ENCODE peak calls at places on chromosomes 3 and 15, in nine cellular contexts. I is stimulated activated CD8-positive, alpha-beta memory T cell treated with anti-CD3 and anti-CD28 coated beads, Interleukin-7, amount 100 ng/mL, for 1 hour; X is body of pancreas; W is AG09319; S is NCI-H2029 treated with DMSO at 0.1 percent for 48 hours; H is H7; K is ELR; Z is activated CD8-positive, alpha-beta memory T cell treated with anti-CD3 and anti-CD28 coated beads for 4 hours; N is IMR-90. A is an unnamed sample.

GRCh38 chr3:115019900-115020299 is 127.2 kb downstream of the ZBTB20 start:
- DNase-seq in H (no peak), X (no peak), N (no peak), S (no peak), W (no peak), I (no peak), K (no peak), Z (no peak), A (no peak)

GRCh38 chr3:129336093-129336706 is 57.5 kb downstream of the HMCES start:
- DNase-seq in W (no peak), H (no peak), N (no peak), X (no peak), I (no peak), Z (no peak), S (no peak), K (no peak), A (no peak)

GRCh38 chr3:28317438-28318022 is 31.0 kb upstream of the ZCWPW2 start:
- DNase-seq in Z (no peak), S (peak; percentile 48), X (no peak), H (peak; percentile 16), I (no peak), W (no peak), N (peak; percentile 38), K (peak; percentile 54), A (no peak)

GRCh38 chr15:58423858-58424608 is 7.8 kb upstream of the LIPC start:
- DNase-seq in K (peak; percentile 12), X (no peak), I (no peak), H (no peak), S (no peak), W (peak; percentile 49), Z (no peak), N (peak; percentile 42), A (peak; percentile 80)

GRCh38 chr3:63726656-63727055 is 74.2 kb downstream of the SNTN start:
- DNase-seq in N (peak; percentile 4), S (no peak), Z (no peak), K (no peak), H (no peak), I (no peak), W (no peak), X (no peak), A (no peak)

GRCh38 chr15:58864602-58865419 is 68.7 kb downstream of the SLTM start:
- DNase-seq in H (peak; percentile 82), S (peak; percentile 2), N (no peak), W (no peak), Z (no peak), X (peak; percentile 59), I (no peak), K (no peak), A (no peak)

GRCh38 chr15:48636511-48636910 is 9.0 kb downstream of the FBN1 start:
- DNase-seq in N (no peak), H (no peak), X (no peak), S (no peak), Z (no peak), I (no peak), K (no peak), W (no peak), A (no peak)

GRCh38 chr3:82633319-82633718 is 871.9 kb upstream of the GBE1 start:
- DNase-seq in S (no peak), W (no peak), N (no peak), Z (no peak), K (no peak), I (no peak), H (peak; percentile 43), X (no peak), A (no peak)

GRCh38 chr3:33915796-33916589 is 117.6 kb downstream of the PDCD6IP start:
- DNase-seq in S (no peak), K (no peak), N (peak; percentile 28), W (no peak), I (no peak), H (peak; percentile 59), X (no peak), Z (no peak), A (no peak)

GRCh38 chr15:60301024-60301423 is 96.8 kb downstream of the ANXA2 start:
- DNase-seq in W (no peak), I (no peak), Z (no peak), X (no peak), S (no peak), N (no peak), H (no peak), K (peak; percentile 29), A (peak; percentile 34)

GRCh38 chr15:39300451-39301153 is 280.3 kb upstream of the THBS1 start:
- DNase-seq in K (peak; percentile 89), X (no peak), I (no peak), N (peak; percentile 66), W (no peak), H (no peak), S (no peak), Z (no peak), A (no peak)

GRCh38 chr3:143358793-143359491 is 239.4 kb downstream of the CHST2 start:
- DNase-seq in Z (no peak), K (no peak), N (no peak), X (no peak), S (peak; percentile 45), I (no peak), H (no peak), W (no peak), A (no peak)

GRCh38 chr3:134197681-134198261 is 52.9 kb downstream of the RYK start:
- DNase-seq in X (no peak), N (peak; percentile 83), K (peak; percentile 80), H (peak; percentile 19), W (peak; percentile 19), S (peak; percentile 52), Z (no peak), I (no peak), A (no peak)

GRCh38 chr3:159417761-159418160 is 570.9 kb upstream of the IL12A start:
- DNase-seq in K (peak; percentile 26), S (no peak), I (no peak), X (no peak), H (no peak), N (no peak), W (no peak), Z (no peak), A (no peak)

GRCh38 chr15:65920121-65920520 is 50.8 kb downstream of the RAB11A start:
- DNase-seq in Z (no peak), K (no peak), S (no peak), X (no peak), W (no peak), H (no peak), N (no peak), I (no peak), A (no peak)

GRCh38 chr15:89332446-89332845 is 2.2 kb downstream of the POLG start:
- DNase-seq in X (no peak), H (peak; percentile 92), S (no peak), N (peak; percentile 10), I (no peak), K (peak; percentile 56), W (no peak), Z (no peak), A (no peak)

GRCh38 chr3:13088020-13089006 is 15.1 kb upstream of the IQSEC1 start:
- DNase-seq in K (no peak), W (no peak), I (no peak), H (no peak), Z (no peak), S (no peak), N (no peak), X (no peak), A (no peak)

A was measured in esophagus muscularis mucosa.